ENCODE peak calls at places on chromosome X, in five cellular contexts. V is esophagus squamous epithelium, O is thyroid gland, G is fibroblast of lung, L is hepatocyte. Y is an unnamed sample.

GRCh38 chrX:154378059-154378798 is 866 bp upstream of the EMD start:
- DNase-seq in G (no peak), V (no peak), L (peak; percentile 57), O (peak; percentile 78), Y (peak; percentile 40)

GRCh38 chrX:75156537-75156945 is 458 bp upstream of the ABCB7 start:
- DNase-seq in L (peak; percentile 8), V (no peak), O (peak; percentile 1), G (peak; percentile 17), Y (no peak)

GRCh38 chrX:17484592-17484991 is 109.6 kb downstream of the NHS start:
- DNase-seq in G (no peak), L (no peak), V (no peak), O (no peak), Y (no peak)

GRCh38 chrX:137896123-137896522 is 330.2 kb downstream of the ZIC3 start:
- DNase-seq in V (no peak), O (no peak), G (no peak), L (no peak), Y (no peak)

GRCh38 chrX:22686138-22686541 is 313.6 kb upstream of the DDX53 start:
- DNase-seq in V (no peak), G (peak; percentile 91), O (peak; percentile 68), L (no peak), Y (no peak)

GRCh38 chrX:56233682-56234081 is 1.5 kb downstream of the KLF8 start:
- DNase-seq in O (peak; percentile 65), L (peak; percentile 50), V (no peak), G (peak; percentile 17), Y (no peak)

GRCh38 chrX:43703211-43703791 is 47.2 kb downstream of the MAOA start:
- DNase-seq in O (no peak), V (no peak), L (peak; percentile 47), G (peak; percentile 69), Y (no peak)

GRCh38 chrX:8126092-8126491 is 45.0 kb downstream of the VCX2 start:
- DNase-seq in L (no peak), O (no peak), V (no peak), G (no peak), Y (no peak)

GRCh38 chrX:76148753-76149152 is 24.1 kb upstream of the PBDC1 start:
- DNase-seq in L (peak; percentile 12), G (peak; percentile 39), V (no peak), O (peak; percentile 45), Y (peak; percentile 71)

GRCh38 chrX:133939655-133940054 is 45.7 kb downstream of the GPC3 start:
- DNase-seq in G (no peak), L (no peak), O (no peak), V (no peak), Y (no peak)

GRCh38 chrX:152313529-152314302 is 137.4 kb downstream of the GABRA3 start:
- DNase-seq in O (no peak), L (no peak), G (peak; percentile 13), V (no peak), Y (no peak)

GRCh38 chrX:72128881-72129280 is 2.8 kb downstream of the RTL5 start:
- DNase-seq in G (no peak), V (no peak), L (no peak), O (peak; percentile 26), Y (no peak)

GRCh38 chrX:130594453-130594916 is 192.7 kb downstream of the RBMX2 start:
- DNase-seq in L (peak; percentile 12), G (no peak), O (no peak), V (no peak), Y (no peak)

GRCh38 chrX:115177941-115178340 is 11.3 kb upstream of the RBMXL3 start:
- DNase-seq in O (no peak), L (peak; percentile 4), G (peak; percentile 20), V (no peak), Y (no peak)

GRCh38 chrX:123959281-123960063 is 2.0 kb upstream of the STAG2 start:
- DNase-seq in G (peak; percentile 36), V (no peak), L (peak; percentile 27), O (peak; percentile 48), Y (no peak)

GRCh38 chrX:110758781-110759180 is 36.8 kb downstream of the CHRDL1 start:
- DNase-seq in L (no peak), V (no peak), G (peak; percentile 54), O (no peak), Y (no peak)

GRCh38 chrX:154096140-154097002 is 1.1 kb downstream of the MECP2 start:
- DNase-seq in V (no peak), G (peak; percentile 60), L (peak; percentile 21), O (peak; percentile 23), Y (peak; percentile 10)

GRCh38 chrX:100350704-100351489 is 59.2 kb downstream of the PCDH19 start:
- DNase-seq in O (no peak), G (no peak), V (no peak), L (no peak), Y (no peak)

GRCh38 chrX:120213438-120214265 is 37.0 kb upstream of the ZBTB33 start:
- DNase-seq in V (no peak), O (peak; percentile 63), L (peak; percentile 63), G (peak; percentile 33), Y (peak; percentile 29)

GRCh38 chrX:29858714-29859113 is 356.6 kb upstream of the MAGEB2 start:
- DNase-seq in V (no peak), G (peak; percentile 66), L (no peak), O (no peak), Y (no peak)

GRCh38 chrX:50618788-50619558 is 148.3 kb upstream of the DGKK start:
- DNase-seq in L (no peak), G (peak; percentile 12), V (no peak), O (no peak), Y (no peak)

GRCh38 chrX:17944833-17945497 is 83.9 kb upstream of the RAI2 start:
- DNase-seq in V (no peak), G (no peak), L (peak; percentile 15), O (no peak), Y (no peak)

GRCh38 chrX:30748337-30748960 is 95.2 kb downstream of the GK start:
- DNase-seq in L (no peak), V (no peak), O (no peak), G (no peak), Y (no peak)

GRCh38 chrX:137431693-137432488 is 134.0 kb upstream of the ZIC3 start:
- DNase-seq in G (no peak), L (no peak), O (no peak), V (no peak), Y (no peak)

GRCh38 chrX:28651186-28651585 is 63.9 kb downstream of the IL1RAPL1 start:
- DNase-seq in L (no peak), O (no peak), V (no peak), G (no peak), Y (no peak)

GRCh38 chrX:21840199-21840557 is 761 bp downstream of the MBTPS2 start:
- DNase-seq in V (no peak), G (peak; percentile 34), O (no peak), L (no peak), Y (no peak)

GRCh38 chrX:70022608-70023007 is 27.1 kb downstream of the AWAT2 start:
- DNase-seq in V (no peak), L (no peak), G (no peak), O (no peak), Y (no peak)

GRCh38 chrX:70026851-70027200 is 22.9 kb downstream of the AWAT2 start:
- DNase-seq in L (no peak), V (no peak), G (no peak), O (no peak), Y (no peak)

GRCh38 chrX:70029790-70030189 is 19.9 kb downstream of the AWAT2 start:
- DNase-seq in O (no peak), L (no peak), G (no peak), V (no peak), Y (no peak)

GRCh38 chrX:70026112-70026850 is 23.5 kb downstream of the AWAT2 start:
- DNase-seq in V (no peak), O (no peak), L (no peak), G (no peak), Y (no peak)

DNA sequence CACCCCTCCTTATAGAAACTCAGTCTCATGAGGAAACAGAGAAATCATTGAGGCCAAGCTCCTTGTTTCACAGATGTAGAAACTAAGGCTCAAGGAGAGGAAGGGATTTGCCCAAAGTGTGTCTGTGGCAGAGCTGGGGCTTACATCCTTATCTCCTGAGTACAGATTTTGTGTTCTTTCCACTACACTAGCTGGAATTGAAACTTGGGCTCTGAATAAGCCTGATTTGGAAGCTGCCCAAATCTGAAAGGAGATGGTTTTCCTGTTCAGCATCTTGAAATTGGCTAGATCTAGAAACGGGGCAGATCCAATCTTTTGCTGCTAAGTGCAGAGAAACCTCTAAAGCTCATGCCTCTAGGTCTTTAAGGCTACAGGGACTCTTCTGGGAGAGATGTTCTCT is 24.3 kb downstream of the AWAT2 start:
- DNase-seq in O (no peak), L (no peak), G (peak; percentile 4), V (no peak), Y (no peak)
- H3K4me1 ChIP-seq in O (no peaks in the 10 kb centered on the region), L (no peaks in the 10 kb centered on the region), G (no peaks in the 10 kb centered on the region), V (no peaks in the 10 kb centered on the region), Y (peaks cover 9% of the 10 kb centered on the region)

GRCh38 chrX:13252726-13253125 is 67.1 kb downstream of the ATXN3L start:
- DNase-seq in L (no peak), G (peak; percentile 47), O (no peak), V (no peak), Y (no peak)
- H3K4me1 ChIP-seq in L (peaks cover 11% of the 10 kb centered on the region), G (no peaks in the 10 kb centered on the region), O (no peaks in the 10 kb centered on the region), V (no peaks in the 10 kb centered on the region), Y (no peaks in the 10 kb centered on the region)

DNA sequence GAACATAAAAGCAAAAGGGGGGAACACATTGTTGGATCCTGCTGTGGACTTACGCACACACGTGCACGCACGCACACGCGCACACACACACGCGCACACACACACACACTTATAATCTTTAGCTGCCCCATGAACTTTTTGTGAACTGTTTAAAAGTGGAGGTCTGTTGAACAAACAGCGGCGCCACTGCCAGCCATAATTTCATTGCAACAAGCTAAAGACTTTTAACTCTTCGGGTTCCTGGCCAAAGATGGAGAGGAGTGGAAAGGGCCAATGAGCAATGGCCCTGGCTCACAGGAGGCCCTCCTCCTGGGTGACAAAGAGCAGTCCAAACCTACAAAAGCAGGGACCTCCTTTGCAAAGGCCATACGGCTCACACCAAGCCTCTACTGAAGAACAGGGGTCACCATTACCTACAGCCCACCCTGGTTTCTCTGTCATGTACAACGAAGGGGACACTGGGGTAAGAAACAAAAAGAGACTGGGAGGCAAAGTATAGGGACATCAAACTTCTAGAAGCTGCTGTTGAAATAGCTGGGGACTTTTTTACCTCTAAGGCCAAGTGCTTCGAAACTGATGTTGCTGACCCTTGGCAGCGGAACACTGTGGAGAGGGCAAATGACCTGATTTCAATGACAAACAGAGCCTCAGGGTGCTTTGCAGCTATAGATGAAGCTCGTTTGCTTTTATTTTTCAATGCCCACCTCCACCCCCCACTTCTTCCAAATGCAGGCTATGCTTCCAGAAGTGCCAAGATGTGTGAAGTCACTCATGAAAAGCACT is 16.7 kb downstream of the BCOR start:
- DNase-seq in O (no peak), G (no peak), V (no peak), L (peak; percentile 46), Y (no peak)
- H3K4me1 ChIP-seq in O (peaks cover 48% of the 10 kb centered on the region), G (peaks cover 12% of the 10 kb centered on the region), V (peaks cover 29% of the 10 kb centered on the region), L (peaks cover 51% of the 10 kb centered on the region), Y (peaks cover 26% of the 10 kb centered on the region)

DNA sequence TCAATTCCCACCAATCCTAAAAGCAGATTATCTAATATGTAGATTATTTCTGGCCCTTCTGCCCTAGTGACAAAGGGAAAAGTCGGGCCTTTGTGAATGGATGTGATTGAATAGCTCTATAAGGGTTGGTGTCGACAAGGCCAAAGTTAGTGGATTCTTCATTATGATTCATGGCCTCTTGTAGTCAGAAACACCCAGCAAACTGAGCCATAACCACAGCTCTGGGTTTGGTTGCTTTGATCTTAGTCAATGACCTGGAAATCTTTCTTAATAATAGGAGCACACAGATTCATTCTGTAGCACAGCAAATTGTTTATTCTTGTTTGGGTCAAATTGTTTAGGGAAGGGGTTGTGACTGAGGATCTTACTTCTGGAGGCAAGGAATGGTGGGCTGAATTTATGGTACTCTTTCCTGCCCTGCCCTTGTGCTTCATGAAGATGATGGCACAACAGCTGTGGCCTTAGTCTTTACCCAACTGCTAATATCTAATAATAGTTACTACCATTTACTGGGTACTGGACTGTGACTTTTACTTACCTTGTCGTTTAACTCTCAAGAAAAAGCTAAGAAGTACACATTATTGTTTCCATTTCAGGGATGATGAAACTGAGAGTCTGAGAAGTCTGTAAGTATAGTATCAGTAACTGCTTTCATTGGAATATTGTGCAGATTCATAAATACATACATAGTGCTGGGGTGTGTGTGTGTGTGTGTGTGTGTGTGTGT is 74.0 kb downstream of the AFF2 start:
- DNase-seq in G (peak; percentile 61), L (no peak), V (no peak), O (no peak), Y (no peak)
- H3K4me1 ChIP-seq in G (no peaks in the 10 kb centered on the region), L (no peaks in the 10 kb centered on the region), V (no peaks in the 10 kb centered on the region), O (no peaks in the 10 kb centered on the region), Y (no peaks in the 10 kb centered on the region)

Y was measured in CD8-positive, alpha-beta memory T cell.